ENCODE peak calls at places on chromosome 14, in six cellular contexts. F is IMR-90, V is neuronal stem cell, T is trophoblast cell, O is H1, M is mesenchymal stem cell. S is an unnamed sample.

GRCh38 chr14:53149656-53150319 is 3.3 kb downstream of the DDHD1 start:
- DNase-seq in F (no peak), V (no peak), T (no peak), O (no peak), M (no peak), S (no peak)

GRCh38 chr14:79584679-79585078 is 626.6 kb downstream of the DIO2 start:
- DNase-seq in F (peak), V (no peak), T (peak), O (no peak), M (peak), S (no peak)

GRCh38 chr14:20712900-20713299 is 24.3 kb downstream of the ANG start:
- DNase-seq in F (no peak), V (no peak), T (no peak), O (no peak), M (no peak), S (no peak)

GRCh38 chr14:99561827-99562226 is 42.2 kb downstream of the CCDC85C start:
- DNase-seq in F (no peak), V (no peak), T (no peak), O (no peak), M (no peak), S (no peak)

GRCh38 chr14:53955671-53956426 is 776 bp downstream of the BMP4 start:
- DNase-seq in F (no peak), V (no peak), T (no peak), O (peak), M (peak), S (peak)

GRCh38 chr14:102616799-102617198 is 24.4 kb downstream of the RCOR1 start:
- DNase-seq in F (no peak), V (no peak), T (no peak), O (no peak), M (no peak), S (no peak)

GRCh38 chr14:36555998-36556743 is 26.2 kb downstream of the NKX2-8 start:
- DNase-seq in F (no peak), V (no peak), T (no peak), O (no peak), M (no peak), S (no peak)

GRCh38 chr14:32457213-32457920 is 128.3 kb downstream of the AKAP6 start:
- DNase-seq in F (peak), V (no peak), T (peak), O (no peak), M (peak), S (no peak)

GRCh38 chr14:51716610-51717009 is 64.9 kb downstream of the FRMD6 start:
- DNase-seq in F (peak), V (no peak), T (no peak), O (no peak), M (peak), S (no peak)

GRCh38 chr14:89681086-89682018 is 264.3 kb upstream of the FOXN3 start:
- DNase-seq in F (no peak), V (no peak), T (no peak), O (no peak), M (no peak), S (no peak)

GRCh38 chr14:85531141-85531593 is 1.2 kb downstream of the FLRT2 start:
- DNase-seq in F (peak), V (peak), T (no peak), O (peak), M (peak), S (peak)

GRCh38 chr14:61476737-61477410 is 155.5 kb downstream of the PRKCH start:
- DNase-seq in F (peak), V (no peak), T (peak), O (no peak), M (peak), S (no peak)

GRCh38 chr14:65303902-65304222 is 108.7 kb upstream of the FUT8 start:
- DNase-seq in F (no peak), V (no peak), T (no peak), O (no peak), M (no peak), S (no peak)

GRCh38 chr14:35963209-35963608 is 137.1 kb downstream of the BRMS1L start:
- DNase-seq in F (no peak), V (no peak), T (no peak), O (no peak), M (no peak), S (no peak)

GRCh38 chr14:97218713-97219355 is 421.7 kb downstream of the VRK1 start:
- DNase-seq in F (no peak), V (peak), T (no peak), O (peak), M (no peak), S (peak)

GRCh38 chr14:22978487-22978837 is 3.9 kb downstream of the AJUBA start:
- DNase-seq in F (no peak), V (no peak), T (no peak), O (no peak), M (no peak), S (no peak)

GRCh38 chr14:42513837-42514236 is 907.2 kb downstream of the LRFN5 start:
- DNase-seq in F (no peak), V (no peak), T (no peak), O (no peak), M (no peak), S (no peak)

GRCh38 chr14:22481546-22481945 is 107.5 kb downstream of the DAD1 start:
- DNase-seq in F (no peak), V (no peak), T (no peak), O (no peak), M (no peak), S (no peak)

GRCh38 chr14:28719130-28719529 is 47.5 kb upstream of the FOXG1 start:
- DNase-seq in F (no peak), V (no peak), T (no peak), O (no peak), M (no peak), S (no peak)

GRCh38 chr14:89303452-89304435 is 113.3 kb downstream of the FOXN3 start:
- DNase-seq in F (peak), V (no peak), T (peak), O (no peak), M (peak), S (no peak)

GRCh38 chr14:71714225-71714624 is 218.0 kb upstream of the RGS6 start:
- DNase-seq in F (peak), V (no peak), T (peak), O (no peak), M (no peak), S (no peak)

GRCh38 chr14:50399251-50400032 is 2.8 kb upstream of the CDKL1 start:
- DNase-seq in F (peak), V (no peak), T (no peak), O (no peak), M (peak), S (no peak)

GRCh38 chr14:20855652-20856291 is 35.4 kb upstream of the RNASE3 start:
- DNase-seq in F (peak), V (peak), T (peak), O (peak), M (peak), S (peak)

GRCh38 chr14:98177551-98177950 is 1094.4 kb downstream of the BCL11B start:
- DNase-seq in F (no peak), V (no peak), T (no peak), O (no peak), M (no peak), S (no peak)

GRCh38 chr14:75494898-75495297 is 27.4 kb upstream of the BATF start:
- DNase-seq in F (no peak), V (no peak), T (no peak), O (no peak), M (peak), S (no peak)

DNA sequence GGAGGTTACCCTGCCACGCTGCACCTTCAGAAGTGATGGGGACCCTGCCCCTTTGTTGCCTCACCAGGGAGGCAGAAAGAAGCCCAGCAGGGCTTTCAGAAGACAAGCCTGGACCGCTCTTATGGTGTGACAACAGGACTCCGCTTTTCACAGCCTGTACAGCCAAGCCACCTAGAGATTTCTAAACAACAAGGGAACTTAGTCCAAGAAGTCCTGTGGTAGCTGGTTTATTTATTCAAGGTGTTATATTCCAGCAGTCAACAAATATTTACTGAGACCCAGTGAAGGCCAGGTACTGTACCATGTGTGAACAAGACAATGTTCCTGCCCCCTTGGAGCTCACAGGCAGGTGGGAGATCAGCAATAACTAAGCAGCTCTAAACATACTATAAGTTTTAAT is 4.0 kb upstream of the TMEM229B start:
- DNase-seq in F (no peak), V (no peak), T (no peak), O (no peak), M (no peak), S (no peak)
- H3K14ac ChIP-seq in F (no peak), V (no peak), T (no peak), O (no peak), M (no peak), S (no peak)

DNA sequence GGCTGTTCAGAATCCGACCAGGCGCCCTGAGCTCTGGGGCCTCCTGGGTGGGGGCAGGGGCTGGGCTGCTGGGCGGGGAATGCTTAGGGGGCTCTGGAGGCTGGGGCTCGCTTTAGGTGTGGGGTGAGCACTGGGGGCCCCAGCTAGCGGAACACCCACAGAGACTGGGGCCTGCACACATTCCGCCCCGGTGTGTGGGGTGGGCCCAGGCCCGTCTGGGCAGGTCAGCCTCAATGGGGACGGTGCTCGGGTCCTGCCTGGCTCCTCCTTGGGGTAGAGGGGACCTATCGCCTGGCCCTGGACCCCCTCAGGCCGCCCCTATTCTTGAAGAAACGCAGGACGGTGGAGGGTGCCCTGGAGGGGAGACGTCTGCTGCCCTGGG is 364.8 kb downstream of the TMEM121 start:
- DNase-seq in F (no peak), V (no peak), T (no peak), O (no peak), M (no peak), S (no peak)
- H3K14ac ChIP-seq in F (no peak), V (no peak), T (no peak), O (no peak), M (no peak), S (no peak)

GRCh38 chr14:59829469-59829868 is 41.1 kb downstream of the RTN1 start:
- DNase-seq in F (no peak), V (no peak), T (no peak), O (no peak), M (no peak), S (no peak)
- H3K14ac ChIP-seq in F (no peak), V (no peak), T (peak), O (no peak), M (no peak), S (no peak)

DNA sequence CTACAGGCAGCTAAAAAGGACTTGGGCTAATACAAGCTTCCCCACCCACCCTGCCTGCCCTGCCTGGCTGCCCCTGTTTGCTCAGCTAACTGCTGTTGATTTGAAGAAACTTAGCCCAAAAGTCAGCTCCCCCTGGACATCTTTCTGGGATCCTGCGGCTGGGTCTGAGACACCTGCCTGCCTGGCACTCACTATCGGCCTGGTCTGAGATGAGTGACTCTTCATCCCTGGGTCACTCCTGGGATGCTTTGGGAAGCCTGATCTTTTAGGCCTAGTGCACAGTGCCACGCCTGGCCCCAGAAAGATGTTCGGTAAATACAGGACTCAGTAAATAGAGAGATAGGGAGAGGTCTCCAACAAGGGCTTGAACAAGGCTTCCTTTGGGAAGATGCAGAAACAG is 211.3 kb upstream of the DIO3 start:
- DNase-seq in F (no peak), V (no peak), T (no peak), O (no peak), M (no peak), S (no peak)
- H3K14ac ChIP-seq in F (no peak), V (no peak), T (no peak), O (no peak), M (no peak), S (no peak)

DNA sequence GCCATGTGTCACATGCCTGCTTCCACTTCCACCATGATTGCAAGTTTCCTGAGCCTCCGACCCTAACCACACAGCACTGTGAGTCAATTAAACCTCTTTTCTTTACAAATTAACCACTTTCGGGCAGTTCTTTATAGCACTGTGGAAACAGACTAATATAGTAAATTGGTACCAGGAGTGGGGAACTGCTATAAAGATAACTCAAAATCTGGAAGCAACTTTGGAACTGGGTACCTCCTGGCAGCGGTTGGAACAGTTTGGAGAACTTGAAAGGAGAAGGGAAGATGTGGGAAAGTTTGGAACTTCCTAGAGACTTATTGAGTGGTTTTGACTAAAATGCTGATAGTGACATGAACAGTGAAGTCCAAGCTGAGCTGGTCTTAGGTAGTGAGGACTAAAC is 436.1 kb downstream of the TMEM121 start:
- DNase-seq in F (no peak), V (no peak), T (no peak), O (no peak), M (no peak), S (no peak)
- H3K14ac ChIP-seq in F (no peak), V (no peak), T (no peak), O (no peak), M (no peak), S (no peak)

S was measured in H9.